ENCODE peak calls at places on chromosomes 2 and 18, in six cellular contexts. Y is H9, X is H1, R is neuronal stem cell, E is IMR-90, T is trophoblast cell. F is an unnamed sample.

GRCh38 chr2:45470531-45470930 is 140.5 kb downstream of the SRBD1 start:
- DNase-seq in Y (no peak), X (no peak), R (no peak), E (no peak), T (no peak), F (no peak)

GRCh38 chr18:37568671-37569070 is 3.1 kb upstream of the CELF4 start:
- DNase-seq in Y (peak), X (no peak), R (no peak), E (no peak), T (no peak), F (no peak)

GRCh38 chr18:59814872-59815271 is 84.9 kb upstream of the PMAIP1 start:
- DNase-seq in Y (no peak), X (no peak), R (no peak), E (peak), T (peak), F (peak)

GRCh38 chr18:5895300-5895885 is at the start of gene TMEM200C:
- DNase-seq in Y (no peak), X (no peak), R (peak), E (peak), T (no peak), F (peak)

GRCh38 chr18:75745147-75745546 is 317.6 kb upstream of the SMIM21 start:
- DNase-seq in Y (no peak), X (no peak), R (no peak), E (no peak), T (no peak), F (no peak)

GRCh38 chr2:70475266-70475665 is 78.4 kb downstream of the TGFA start:
- DNase-seq in Y (no peak), X (no peak), R (no peak), E (no peak), T (no peak), F (no peak)

GRCh38 chr18:79631761-79632446 is 47.7 kb upstream of the CTDP1 start:
- DNase-seq in Y (no peak), X (no peak), R (no peak), E (no peak), T (no peak), F (no peak)

GRCh38 chr18:27899893-27900292 is 277.0 kb downstream of the CDH2 start:
- DNase-seq in Y (no peak), X (no peak), R (no peak), E (no peak), T (no peak), F (peak)

GRCh38 chr2:182951948-182952663 is 85.7 kb upstream of the FRZB start:
- DNase-seq in Y (no peak), X (no peak), R (no peak), E (no peak), T (no peak), F (no peak)

GRCh38 chr2:24111407-24111861 is 11.7 kb downstream of the PFN4 start:
- DNase-seq in Y (no peak), X (no peak), R (no peak), E (peak), T (peak), F (peak)

GRCh38 chr2:16226942-16227664 is 286.8 kb downstream of the MYCN start:
- DNase-seq in Y (no peak), X (no peak), R (no peak), E (no peak), T (no peak), F (no peak)

GRCh38 chr2:219560037-219560892 is 11.1 kb downstream of the OBSL1 start:
- DNase-seq in Y (no peak), X (no peak), R (no peak), E (no peak), T (no peak), F (no peak)

GRCh38 chr2:8394569-8395359 is 287.1 kb upstream of the ID2 start:
- DNase-seq in Y (no peak), X (no peak), R (no peak), E (no peak), T (no peak), F (no peak)

GRCh38 chr2:23092831-23093230 is 292.1 kb upstream of the KLHL29 start:
- DNase-seq in Y (no peak), X (no peak), R (peak), E (peak), T (no peak), F (peak)

GRCh38 chr2:171762879-171763573 is 75.8 kb downstream of the DYNC1I2 start:
- DNase-seq in Y (no peak), X (no peak), R (no peak), E (peak), T (no peak), F (peak)

GRCh38 chr2:44817673-44818335 is 123.7 kb upstream of the SIX3 start:
- DNase-seq in Y (no peak), X (no peak), R (no peak), E (no peak), T (no peak), F (no peak)

GRCh38 chr2:136362676-136363390 is 244.9 kb upstream of the CXCR4 start:
- DNase-seq in Y (no peak), X (no peak), R (no peak), E (no peak), T (no peak), F (no peak)

DNA sequence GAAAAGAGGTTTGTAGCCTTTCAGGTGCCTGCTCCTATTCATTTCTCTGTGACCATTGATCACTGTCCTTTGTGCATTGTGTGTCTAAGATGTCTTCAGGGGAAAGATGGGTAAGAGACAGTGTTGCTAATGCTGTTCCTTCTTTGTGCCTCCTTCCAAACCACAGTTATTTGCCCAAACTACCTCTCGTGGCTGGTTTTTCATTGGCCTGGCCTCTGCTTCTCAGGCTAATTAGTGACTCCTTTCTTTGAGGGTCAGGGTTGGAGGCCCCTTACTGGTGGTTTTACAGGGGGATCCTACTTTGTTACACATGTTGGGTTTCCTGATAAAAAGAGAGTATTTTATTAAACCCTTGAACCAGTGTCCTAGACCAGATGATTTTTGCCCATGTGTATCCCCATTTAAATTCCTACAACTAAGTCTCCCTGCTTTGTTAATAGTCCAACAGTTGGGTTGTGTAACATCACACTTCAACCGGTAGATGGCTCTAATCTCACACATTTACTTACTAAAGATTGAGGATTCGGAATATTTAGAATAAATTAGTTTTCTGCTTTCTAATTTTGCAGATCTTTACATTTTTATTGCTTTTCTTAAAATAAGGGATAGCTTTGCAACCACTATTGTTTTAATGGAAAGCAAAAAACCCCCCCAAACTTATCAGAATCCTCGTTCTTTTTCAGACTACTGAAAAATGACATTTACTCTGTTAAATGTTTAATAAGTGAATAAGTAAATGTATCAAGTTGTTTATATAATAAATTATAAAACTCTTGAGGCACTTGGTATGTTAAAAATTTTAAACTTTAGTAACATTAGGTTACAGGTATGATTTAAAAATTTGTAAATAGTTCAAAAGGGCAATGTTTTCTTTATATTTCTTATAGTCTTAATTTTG is 2.4 kb downstream of the MARS2 start:
- DNase-seq in Y (no peak), X (no peak), R (no peak), E (peak), T (peak), F (peak)
- H2AFZ ChIP-seq in Y (no peak), X (no peak), R (peak), E (no peak), T (no peak), F (no peak)

DNA sequence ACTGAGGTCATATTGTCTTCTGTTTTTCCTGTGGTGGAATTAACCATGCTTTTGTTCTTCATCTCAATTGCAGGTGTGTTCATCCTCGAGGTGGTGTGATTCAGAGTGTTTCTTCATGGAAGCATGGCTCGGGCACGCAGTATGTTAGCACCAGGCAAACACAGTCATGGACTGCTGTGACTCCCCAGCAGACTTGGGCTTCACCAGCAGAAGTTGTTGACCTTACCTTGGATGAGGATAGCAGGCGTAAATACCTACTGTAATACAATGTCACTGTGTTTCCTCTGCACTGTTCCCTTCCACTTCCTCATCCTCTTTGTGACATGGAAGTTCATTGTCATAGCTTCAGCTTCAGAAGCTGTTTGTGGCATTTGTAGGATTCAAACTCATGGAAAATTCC is 158.7 kb downstream of the HAUS1 start:
- DNase-seq in Y (no peak), X (no peak), R (no peak), E (no peak), T (no peak), F (no peak)
- H3K23ac ChIP-seq in Y (peak), X (no peak), R (no peak), E (peak), T (peak), F (no peak)

DNA sequence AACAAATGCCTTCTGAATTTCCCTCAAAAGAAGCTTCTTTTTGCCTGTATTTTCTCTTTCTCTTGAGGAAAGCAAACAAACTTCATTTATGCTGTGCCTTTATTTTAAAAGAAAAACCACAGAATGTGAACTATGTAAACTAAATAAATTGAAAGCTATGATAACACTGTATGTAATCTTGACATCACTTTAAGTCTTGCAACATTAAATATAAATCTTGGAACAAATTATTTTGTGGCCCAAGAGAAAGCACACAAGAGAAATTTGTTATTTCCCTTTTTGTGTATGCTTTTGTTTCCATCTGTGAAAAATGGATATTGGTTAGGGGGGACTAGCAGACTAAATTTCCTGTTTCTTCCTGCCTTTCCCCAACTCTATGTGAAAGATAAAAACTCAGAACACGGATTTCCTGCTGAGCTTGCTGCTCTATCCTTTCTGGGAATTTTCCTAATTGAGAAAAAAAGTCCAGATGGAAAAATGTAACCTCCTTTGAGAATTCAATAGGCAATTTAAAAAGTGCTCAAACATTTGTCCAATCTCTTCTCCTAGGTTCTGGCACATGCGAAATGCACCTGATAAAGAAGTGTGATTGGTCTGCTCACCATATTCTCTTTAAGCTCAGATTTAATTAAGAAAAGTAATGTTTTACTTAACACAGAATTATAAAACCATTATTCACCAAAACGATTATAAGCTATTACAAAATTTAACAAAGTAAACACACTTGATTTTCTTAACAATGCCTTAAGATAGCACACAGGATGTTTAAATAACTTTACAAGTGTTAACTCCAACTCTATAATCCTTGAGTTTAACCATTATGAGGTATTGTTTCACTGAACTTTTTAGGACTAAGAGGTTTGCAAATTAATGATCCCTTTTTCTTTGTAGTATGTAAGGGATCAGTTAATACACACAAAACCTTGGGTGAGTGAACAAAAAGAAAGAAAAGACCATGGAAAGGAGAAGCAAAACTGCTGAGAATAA is 21.1 kb upstream of the TFPI start:
- DNase-seq in Y (no peak), X (no peak), R (no peak), E (peak), T (no peak), F (peak)
- H2AFZ ChIP-seq in Y (no peak), X (no peak), R (peak), E (no peak), T (no peak), F (no peak)

DNA sequence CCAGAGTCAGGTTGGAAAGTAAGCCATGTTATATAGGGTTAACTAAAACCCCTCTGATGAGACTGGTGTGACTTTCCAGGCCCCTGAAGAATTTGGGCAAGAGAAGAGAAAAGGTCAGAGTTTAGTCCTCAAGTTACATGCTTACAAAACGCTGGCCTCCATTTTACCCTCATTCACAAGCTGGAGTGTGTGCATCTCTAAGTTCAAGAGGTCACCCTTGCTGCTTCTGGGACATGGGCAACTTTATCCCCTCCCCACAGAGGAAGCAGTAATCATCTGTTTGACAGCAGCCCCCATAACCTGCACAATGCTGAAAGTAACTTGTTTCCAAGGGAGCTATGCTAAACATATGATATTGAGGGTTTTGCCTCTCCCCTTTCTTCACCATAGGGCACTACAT is 85.2 kb upstream of the CCDC195 start:
- DNase-seq in Y (no peak), X (no peak), R (no peak), E (no peak), T (no peak), F (no peak)
- H3K23ac ChIP-seq in Y (no peak), X (no peak), R (no peak), E (no peak), T (no peak), F (no peak)

GRCh38 chr2:77034460-77034859 is 487.7 kb downstream of the LRRTM4 start:
- DNase-seq in Y (no peak), X (no peak), R (no peak), E (no peak), T (no peak), F (peak)
- H2AFZ ChIP-seq in Y (no peak), X (no peak), R (peak), E (no peak), T (no peak), F (no peak)

DNA sequence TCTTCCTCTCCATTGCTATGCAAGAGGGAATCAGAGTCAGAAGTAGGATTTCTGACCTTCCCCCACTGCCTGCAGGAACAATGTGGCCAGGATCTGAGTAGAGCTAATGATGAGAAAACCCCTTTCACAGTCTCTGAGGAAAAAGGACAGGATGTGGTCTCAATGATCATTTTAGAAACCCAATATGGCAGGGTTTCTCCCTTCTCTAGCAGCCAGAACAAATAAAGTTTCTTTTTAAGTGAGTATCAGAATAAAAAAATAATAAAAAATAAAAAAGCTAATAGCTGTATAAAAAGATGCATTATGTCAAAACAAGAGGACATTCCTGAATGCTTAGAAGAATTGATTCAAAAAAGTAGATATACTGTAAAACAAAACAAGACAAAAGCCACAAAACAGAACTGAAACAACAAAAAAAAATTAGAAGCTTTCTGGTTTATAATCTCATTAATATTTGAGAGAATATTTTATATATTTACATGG is 1124.9 kb upstream of the ZEB2 start:
- DNase-seq in Y (no peak), X (no peak), R (no peak), E (peak), T (no peak), F (no peak)
- H3K23ac ChIP-seq in Y (no peak), X (no peak), R (no peak), E (no peak), T (no peak), F (no peak)